ENCODE peak calls at places on chromosomes 5 and 9, in six cellular contexts. One of them, this sample, is unnamed.

GRCh38 chr5:103362211-103362610 is 103.6 kb downstream of the MACIR start:
- DNase-seq in CD8-positive, alpha-beta memory T cell: no peak
- DNase-seq in dorsolateral prefrontal cortex: no peak
- DNase-seq in stomach: no peak
- DNase-seq in A549: no peak
- DNase-seq in AG04450: peak; percentile 30
- DNase-seq in this sample: no peak

GRCh38 chr9:124629600-124629999 is 122.4 kb upstream of the NR5A1 start:
- DNase-seq in stomach: no peak
- DNase-seq in AG04450: no peak
- DNase-seq in CD8-positive, alpha-beta memory T cell: no peak
- DNase-seq in dorsolateral prefrontal cortex: no peak
- DNase-seq in A549: no peak
- DNase-seq in this sample: peak; percentile 27

GRCh38 chr5:81021486-81021885 is 61.3 kb downstream of the RASGRF2 start:
- DNase-seq in stomach: no peak
- DNase-seq in CD8-positive, alpha-beta memory T cell: no peak
- DNase-seq in A549: no peak
- DNase-seq in dorsolateral prefrontal cortex: no peak
- DNase-seq in AG04450: no peak
- DNase-seq in this sample: no peak

GRCh38 chr5:14809369-14810144 is 62.0 kb downstream of the ANKH start:
- DNase-seq in dorsolateral prefrontal cortex: peak; percentile 54
- DNase-seq in CD8-positive, alpha-beta memory T cell: peak; percentile 67
- DNase-seq in A549: peak; percentile 37
- DNase-seq in AG04450: peak; percentile 46
- DNase-seq in stomach: peak; percentile 39
- DNase-seq in this sample: peak; percentile 33

GRCh38 chr5:45411971-45412612 is 284.1 kb downstream of the HCN1 start:
- DNase-seq in AG04450: no peak
- DNase-seq in A549: no peak
- DNase-seq in dorsolateral prefrontal cortex: no peak
- DNase-seq in stomach: no peak
- DNase-seq in CD8-positive, alpha-beta memory T cell: no peak
- DNase-seq in this sample: no peak

GRCh38 chr5:159511570-159511969 is 181.3 kb upstream of the IL12B start:
- DNase-seq in dorsolateral prefrontal cortex: no peak
- DNase-seq in CD8-positive, alpha-beta memory T cell: no peak
- DNase-seq in AG04450: no peak
- DNase-seq in A549: peak; percentile 67
- DNase-seq in stomach: no peak
- DNase-seq in this sample: no peak

GRCh38 chr5:82058710-82059109 is 86.9 kb downstream of the ATG10 start:
- DNase-seq in dorsolateral prefrontal cortex: no peak
- DNase-seq in CD8-positive, alpha-beta memory T cell: no peak
- DNase-seq in AG04450: no peak
- DNase-seq in stomach: no peak
- DNase-seq in A549: no peak
- DNase-seq in this sample: no peak

GRCh38 chr9:132945186-132946130 is 1.0 kb upstream of the TSC1 start:
- DNase-seq in stomach: no peak
- DNase-seq in A549: no peak
- DNase-seq in AG04450: no peak
- DNase-seq in dorsolateral prefrontal cortex: no peak
- DNase-seq in CD8-positive, alpha-beta memory T cell: no peak
- DNase-seq in this sample: no peak

GRCh38 chr5:132095077-132095744 is 21.6 kb downstream of the CSF2 start:
- DNase-seq in CD8-positive, alpha-beta memory T cell: no peak
- DNase-seq in AG04450: no peak
- DNase-seq in A549: no peak
- DNase-seq in stomach: no peak
- DNase-seq in dorsolateral prefrontal cortex: no peak
- DNase-seq in this sample: no peak

GRCh38 chr9:99092643-99093491 is 12.0 kb upstream of the TGFBR1 start:
- DNase-seq in A549: no peak
- DNase-seq in dorsolateral prefrontal cortex: no peak
- DNase-seq in AG04450: no peak
- DNase-seq in stomach: no peak
- DNase-seq in CD8-positive, alpha-beta memory T cell: no peak
- DNase-seq in this sample: no peak

GRCh38 chr9:2720179-2720654 is 2.9 kb downstream of the KCNV2 start:
- DNase-seq in AG04450: no peak
- DNase-seq in A549: no peak
- DNase-seq in stomach: no peak
- DNase-seq in CD8-positive, alpha-beta memory T cell: no peak
- DNase-seq in dorsolateral prefrontal cortex: no peak
- DNase-seq in this sample: no peak

GRCh38 chr5:76775921-76776320 is 42.9 kb upstream of the F2RL1 start:
- DNase-seq in A549: no peak
- DNase-seq in stomach: no peak
- DNase-seq in dorsolateral prefrontal cortex: no peak
- DNase-seq in CD8-positive, alpha-beta memory T cell: no peak
- DNase-seq in AG04450: no peak
- DNase-seq in this sample: no peak

GRCh38 chr5:131430794-131431193 is 166.9 kb downstream of the CDC42SE2 start:
- DNase-seq in AG04450: no peak
- DNase-seq in dorsolateral prefrontal cortex: no peak
- DNase-seq in stomach: no peak
- DNase-seq in CD8-positive, alpha-beta memory T cell: no peak
- DNase-seq in A549: no peak
- DNase-seq in this sample: no peak

GRCh38 chr5:137491121-137491520 is 8.0 kb downstream of the SPOCK1 start:
- DNase-seq in A549: no peak
- DNase-seq in AG04450: no peak
- DNase-seq in dorsolateral prefrontal cortex: no peak
- DNase-seq in CD8-positive, alpha-beta memory T cell: no peak
- DNase-seq in stomach: no peak
- DNase-seq in this sample: no peak

GRCh38 chr9:111316796-111317195 is 13.2 kb downstream of the OR2K2 start:
- DNase-seq in A549: no peak
- DNase-seq in dorsolateral prefrontal cortex: no peak
- DNase-seq in AG04450: no peak
- DNase-seq in stomach: no peak
- DNase-seq in CD8-positive, alpha-beta memory T cell: no peak
- DNase-seq in this sample: no peak

GRCh38 chr5:139138790-139139189 is 59.4 kb downstream of the SIL1 start:
- DNase-seq in dorsolateral prefrontal cortex: peak; percentile 66
- DNase-seq in AG04450: no peak
- DNase-seq in CD8-positive, alpha-beta memory T cell: no peak
- DNase-seq in stomach: peak; percentile 66
- DNase-seq in A549: no peak
- DNase-seq in this sample: no peak

GRCh38 chr9:98108540-98109031 is 10.4 kb downstream of the TRIM14 start:
- DNase-seq in dorsolateral prefrontal cortex: no peak
- DNase-seq in AG04450: no peak
- DNase-seq in CD8-positive, alpha-beta memory T cell: peak; percentile 71
- DNase-seq in A549: no peak
- DNase-seq in stomach: no peak
- DNase-seq in this sample: no peak

GRCh38 chr5:122607818-122608217 is 167.1 kb upstream of the SNX2 start:
- DNase-seq in dorsolateral prefrontal cortex: no peak
- DNase-seq in A549: no peak
- DNase-seq in AG04450: no peak
- DNase-seq in stomach: no peak
- DNase-seq in CD8-positive, alpha-beta memory T cell: no peak
- DNase-seq in this sample: no peak

GRCh38 chr9:36922548-36922947 is 111.5 kb downstream of the PAX5 start:
- DNase-seq in dorsolateral prefrontal cortex: no peak
- DNase-seq in AG04450: no peak
- DNase-seq in A549: peak; percentile 63
- DNase-seq in stomach: no peak
- DNase-seq in CD8-positive, alpha-beta memory T cell: no peak
- DNase-seq in this sample: no peak

GRCh38 chr5:30878751-30879150 is 314.7 kb upstream of the CDH6 start:
- DNase-seq in CD8-positive, alpha-beta memory T cell: no peak
- DNase-seq in AG04450: no peak
- DNase-seq in dorsolateral prefrontal cortex: no peak
- DNase-seq in A549: no peak
- DNase-seq in stomach: no peak
- DNase-seq in this sample: no peak

GRCh38 chr5:1387059-1387755 is 42.3 kb upstream of the CLPTM1L start:
- DNase-seq in stomach: no peak
- DNase-seq in CD8-positive, alpha-beta memory T cell: no peak
- DNase-seq in A549: no peak
- DNase-seq in AG04450: no peak
- DNase-seq in dorsolateral prefrontal cortex: peak; percentile 21
- DNase-seq in this sample: no peak

GRCh38 chr9:112717669-112718331 is at the start of gene INIP:
- DNase-seq in CD8-positive, alpha-beta memory T cell: peak; percentile 99
- DNase-seq in stomach: peak; percentile 96
- DNase-seq in A549: peak; percentile 94
- DNase-seq in AG04450: peak; percentile 84
- DNase-seq in dorsolateral prefrontal cortex: peak; percentile 96
- DNase-seq in this sample: peak; percentile 77
- H3K27ac ChIP-seq in CD8-positive, alpha-beta memory T cell: peak within 1 kb of the TSS; percentile 99
- H3K27ac ChIP-seq in stomach: peak within 1 kb of the TSS; percentile 73
- H3K27ac ChIP-seq in A549: peak within 1 kb of the TSS; percentile 73
- H3K27ac ChIP-seq in AG04450: peak within 1 kb of the TSS; percentile 47
- H3K27ac ChIP-seq in dorsolateral prefrontal cortex: peak within 1 kb of the TSS; percentile 93
- H3K27ac ChIP-seq in this sample: peak within 1 kb of the TSS; percentile 70

DNA sequence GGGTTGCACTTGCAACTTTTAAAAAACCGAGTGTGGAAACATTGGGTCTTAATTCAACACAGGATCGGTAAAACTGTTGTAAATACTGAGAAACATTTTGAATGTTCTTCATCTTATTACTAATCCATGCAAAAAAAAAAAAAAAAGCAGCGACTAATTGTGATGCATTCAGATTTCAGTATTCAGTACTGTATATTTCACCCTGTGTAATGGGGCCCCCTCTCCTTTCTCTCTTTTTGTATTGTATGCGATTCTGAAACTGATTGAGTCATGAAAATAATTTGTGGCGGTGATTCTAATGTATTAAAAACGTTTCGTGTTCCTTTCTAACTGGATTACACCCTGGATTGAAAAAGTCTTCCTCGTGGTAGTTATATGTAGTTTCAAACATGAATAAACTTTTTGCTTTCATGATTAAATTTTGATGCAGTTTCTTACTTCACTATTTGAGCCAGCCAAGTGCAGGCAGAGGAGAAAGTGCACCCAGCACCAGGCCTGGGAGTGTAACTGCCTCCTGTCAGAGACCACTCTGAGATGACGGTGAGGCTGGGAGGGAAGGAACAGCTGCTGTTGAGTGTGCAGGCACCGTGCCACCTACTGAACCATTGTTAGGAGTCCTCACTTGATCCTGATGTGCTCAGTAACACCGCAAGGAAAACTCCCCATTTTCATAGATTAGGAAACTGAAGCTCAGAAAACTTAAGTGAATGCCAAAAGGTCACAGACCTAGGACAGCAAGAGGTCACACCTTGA is 220.0 kb downstream of the PBX3 start:
- DNase-seq in stomach: no peak
- DNase-seq in A549: no peak
- DNase-seq in CD8-positive, alpha-beta memory T cell: no peak
- DNase-seq in AG04450: no peak
- DNase-seq in dorsolateral prefrontal cortex: no peak
- DNase-seq in this sample: no peak
- H3K27ac ChIP-seq in stomach: no peak overlapping the region
- H3K27ac ChIP-seq in A549: no peak overlapping the region
- H3K27ac ChIP-seq in CD8-positive, alpha-beta memory T cell: no peak overlapping the region
- H3K27ac ChIP-seq in AG04450: no peak overlapping the region
- H3K27ac ChIP-seq in dorsolateral prefrontal cortex: no peak overlapping the region
- H3K27ac ChIP-seq in this sample: no peak overlapping the region

GRCh38 chr9:11374961-11375360 is 762.2 kb upstream of the PTPRD start:
- DNase-seq in dorsolateral prefrontal cortex: no peak
- DNase-seq in stomach: no peak
- DNase-seq in CD8-positive, alpha-beta memory T cell: no peak
- DNase-seq in A549: no peak
- DNase-seq in AG04450: no peak
- DNase-seq in this sample: no peak
- H3K27ac ChIP-seq in dorsolateral prefrontal cortex: no peak overlapping the region
- H3K27ac ChIP-seq in stomach: no peak overlapping the region
- H3K27ac ChIP-seq in CD8-positive, alpha-beta memory T cell: no peak overlapping the region
- H3K27ac ChIP-seq in A549: no peak overlapping the region
- H3K27ac ChIP-seq in AG04450: no peak overlapping the region
- H3K27ac ChIP-seq in this sample: no peak overlapping the region

GRCh38 chr9:81069923-81070322 is 619.4 kb downstream of the TLE1 start:
- DNase-seq in dorsolateral prefrontal cortex: no peak
- DNase-seq in A549: no peak
- DNase-seq in stomach: no peak
- DNase-seq in CD8-positive, alpha-beta memory T cell: no peak
- DNase-seq in AG04450: peak; percentile 2
- DNase-seq in this sample: no peak

GRCh38 chr9:81071108-81071507 is 618.2 kb downstream of the TLE1 start:
- DNase-seq in A549: no peak
- DNase-seq in stomach: no peak
- DNase-seq in dorsolateral prefrontal cortex: no peak
- DNase-seq in CD8-positive, alpha-beta memory T cell: no peak
- DNase-seq in AG04450: no peak
- DNase-seq in this sample: no peak

GRCh38 chr9:81070689-81071088 is 618.7 kb downstream of the TLE1 start:
- DNase-seq in A549: no peak
- DNase-seq in AG04450: no peak
- DNase-seq in dorsolateral prefrontal cortex: no peak
- DNase-seq in stomach: no peak
- DNase-seq in CD8-positive, alpha-beta memory T cell: no peak
- DNase-seq in this sample: no peak

GRCh38 chr9:81072758-81073157 is 616.6 kb downstream of the TLE1 start:
- DNase-seq in stomach: no peak
- DNase-seq in CD8-positive, alpha-beta memory T cell: no peak
- DNase-seq in A549: no peak
- DNase-seq in AG04450: no peak
- DNase-seq in dorsolateral prefrontal cortex: no peak
- DNase-seq in this sample: no peak

GRCh38 chr9:81069038-81069795 is 620.1 kb downstream of the TLE1 start:
- DNase-seq in CD8-positive, alpha-beta memory T cell: no peak
- DNase-seq in dorsolateral prefrontal cortex: no peak
- DNase-seq in AG04450: no peak
- DNase-seq in stomach: no peak
- DNase-seq in A549: no peak
- DNase-seq in this sample: no peak
- H3K27ac ChIP-seq in CD8-positive, alpha-beta memory T cell: no peak overlapping the region
- H3K27ac ChIP-seq in dorsolateral prefrontal cortex: no peak overlapping the region
- H3K27ac ChIP-seq in AG04450: no peak overlapping the region
- H3K27ac ChIP-seq in stomach: no peak overlapping the region
- H3K27ac ChIP-seq in A549: no peak overlapping the region
- H3K27ac ChIP-seq in this sample: no peak overlapping the region

GRCh38 chr5:37846786-37847310 is 7.0 kb upstream of the GDNF start:
- DNase-seq in stomach: no peak
- DNase-seq in A549: no peak
- DNase-seq in dorsolateral prefrontal cortex: no peak
- DNase-seq in CD8-positive, alpha-beta memory T cell: no peak
- DNase-seq in AG04450: no peak
- DNase-seq in this sample: no peak

GRCh38 chr5:37849641-37850040 is 9.8 kb upstream of the GDNF start:
- DNase-seq in A549: no peak
- DNase-seq in CD8-positive, alpha-beta memory T cell: no peak
- DNase-seq in dorsolateral prefrontal cortex: no peak
- DNase-seq in AG04450: no peak
- DNase-seq in stomach: no peak
- DNase-seq in this sample: no peak

GRCh38 chr5:37850128-37850865 is 10.5 kb upstream of the GDNF start:
- DNase-seq in CD8-positive, alpha-beta memory T cell: no peak
- DNase-seq in dorsolateral prefrontal cortex: no peak
- DNase-seq in A549: no peak
- DNase-seq in AG04450: no peak
- DNase-seq in stomach: no peak
- DNase-seq in this sample: no peak

GRCh38 chr5:37851305-37851704 is 11.5 kb upstream of the GDNF start:
- DNase-seq in CD8-positive, alpha-beta memory T cell: no peak
- DNase-seq in A549: no peak
- DNase-seq in AG04450: no peak
- DNase-seq in stomach: no peak
- DNase-seq in dorsolateral prefrontal cortex: no peak
- DNase-seq in this sample: no peak

GRCh38 chr5:37847978-37848425 is 8.2 kb upstream of the GDNF start:
- DNase-seq in CD8-positive, alpha-beta memory T cell: no peak
- DNase-seq in A549: no peak
- DNase-seq in AG04450: peak; percentile 52
- DNase-seq in stomach: no peak
- DNase-seq in dorsolateral prefrontal cortex: no peak
- DNase-seq in this sample: peak; percentile 89
- H3K27ac ChIP-seq in CD8-positive, alpha-beta memory T cell: no peak overlapping the region
- H3K27ac ChIP-seq in A549: peak overlapping the region; percentile 60
- H3K27ac ChIP-seq in AG04450: peak overlapping the region; percentile 65
- H3K27ac ChIP-seq in stomach: no peak overlapping the region
- H3K27ac ChIP-seq in dorsolateral prefrontal cortex: no peak overlapping the region
- H3K27ac ChIP-seq in this sample: peak overlapping the region; percentile 55

This sample was measured in epithelial cell of prostate.